ENCODE peak calls at places on chromosome 13, in eight cellular contexts. S is GM13977; Z is KG1; R is fibroblast of the conjunctiva; T is skeletal muscle cell; V is naive thymus-derived CD4-positive, alpha-beta T cell; D is astrocyte of the hippocampus; U is C1 segment of cervical spinal cord. E is an unnamed sample.

GRCh38 chr13:75901509-75901908 is 265.4 kb downstream of the LMO7 start:
- DNase-seq in S (no peak), Z (no peak), R (no peak), T (no peak), V (no peak), D (no peak), U (peak; percentile 72), E (no peak)

GRCh38 chr13:23847545-23847944 is 41.7 kb downstream of the MIPEP start:
- DNase-seq in S (no peak), Z (no peak), R (no peak), T (no peak), V (no peak), D (no peak), U (no peak), E (no peak)

GRCh38 chr13:21175656-21176194 is 627 bp downstream of the SKA3 start:
- DNase-seq in S (no peak), Z (peak; percentile 74), R (peak; percentile 21), T (peak; percentile 4), V (no peak), D (peak; percentile 23), U (peak; percentile 7), E (no peak)

GRCh38 chr13:66519259-66519658 is 710.9 kb downstream of the PCDH9 start:
- DNase-seq in S (no peak), Z (no peak), R (no peak), T (no peak), V (no peak), D (no peak), U (no peak), E (no peak)

GRCh38 chr13:70568571-70568970 is 460.3 kb upstream of the KLHL1 start:
- DNase-seq in S (peak; percentile 35), Z (peak; percentile 25), R (peak; percentile 26), T (peak; percentile 11), V (no peak), D (peak; percentile 71), U (no peak), E (no peak)

GRCh38 chr13:32047088-32047487 is 15.5 kb downstream of the FRY start:
- DNase-seq in S (no peak), Z (no peak), R (no peak), T (no peak), V (no peak), D (no peak), U (no peak), E (no peak)

GRCh38 chr13:35472308-35473008 is 4.0 kb downstream of the MAB21L1 start:
- DNase-seq in S (no peak), Z (no peak), R (no peak), T (no peak), V (no peak), D (no peak), U (peak; percentile 76), E (no peak)

GRCh38 chr13:51453308-51453958 is 597 bp upstream of the INTS6 start:
- DNase-seq in S (peak; percentile 84), Z (peak; percentile 69), R (no peak), T (no peak), V (peak; percentile 78), D (no peak), U (peak; percentile 95), E (no peak)

GRCh38 chr13:112772539-112772909 is 82.7 kb downstream of the ATP11A start:
- DNase-seq in S (no peak), Z (no peak), R (no peak), T (no peak), V (no peak), D (no peak), U (no peak), E (no peak)

GRCh38 chr13:113902536-113902935 is 38.7 kb upstream of the GAS6 start:
- DNase-seq in S (no peak), Z (no peak), R (no peak), T (no peak), V (no peak), D (no peak), U (no peak), E (no peak)

GRCh38 chr13:85590231-85590931 is 208.8 kb downstream of the SLITRK6 start:
- DNase-seq in S (no peak), Z (no peak), R (no peak), T (no peak), V (no peak), D (peak; percentile 55), U (no peak), E (no peak)

GRCh38 chr13:24076636-24077035 is 83.9 kb upstream of the SPATA13 start:
- DNase-seq in S (no peak), Z (no peak), R (no peak), T (no peak), V (no peak), D (no peak), U (no peak), E (no peak)

GRCh38 chr13:111153977-111154332 is 38.8 kb downstream of the ARHGEF7 start:
- DNase-seq in S (peak; percentile 56), Z (peak; percentile 32), R (no peak), T (peak; percentile 2), V (peak; percentile 62), D (no peak), U (peak; percentile 54), E (no peak)

GRCh38 chr13:79525458-79525857 is 44.5 kb downstream of the NDFIP2 start:
- DNase-seq in S (no peak), Z (no peak), R (no peak), T (no peak), V (no peak), D (no peak), U (no peak), E (no peak)

GRCh38 chr13:95564948-95565347 is 12.4 kb downstream of the CLDN10 start:
- DNase-seq in S (no peak), Z (no peak), R (no peak), T (peak; percentile 31), V (no peak), D (peak; percentile 53), U (no peak), E (no peak)

GRCh38 chr13:66933994-66934393 is 296.1 kb downstream of the PCDH9 start:
- DNase-seq in S (no peak), Z (no peak), R (peak; percentile 2), T (peak; percentile 67), V (no peak), D (peak; percentile 83), U (no peak), E (peak; percentile 46)

GRCh38 chr13:31860002-31860401 is 120.7 kb downstream of the RXFP2 start:
- DNase-seq in S (no peak), Z (no peak), R (no peak), T (no peak), V (no peak), D (peak; percentile 5), U (peak; percentile 75), E (no peak)

GRCh38 chr13:24274452-24274971 is 34.9 kb upstream of the C1QTNF9 start:
- DNase-seq in S (peak; percentile 74), Z (no peak), R (no peak), T (no peak), V (peak; percentile 75), D (no peak), U (no peak), E (peak; percentile 21)

GRCh38 chr13:87975035-87975434 is 303.9 kb downstream of the SLITRK5 start:
- DNase-seq in S (no peak), Z (no peak), R (no peak), T (peak; percentile 85), V (no peak), D (peak; percentile 16), U (no peak), E (no peak)

GRCh38 chr13:73677041-73677589 is 457.1 kb downstream of the KLF12 start:
- DNase-seq in S (no peak), Z (no peak), R (no peak), T (peak; percentile 30), V (no peak), D (peak; percentile 32), U (no peak), E (no peak)

GRCh38 chr13:104987621-104988020 is 1547.8 kb downstream of the EFNB2 start:
- DNase-seq in S (no peak), Z (no peak), R (no peak), T (no peak), V (no peak), D (no peak), U (no peak), E (no peak)

GRCh38 chr13:31012285-31013024 is 80.0 kb downstream of the TEX26 start:
- DNase-seq in S (no peak), Z (no peak), R (peak; percentile 14), T (no peak), V (no peak), D (peak; percentile 50), U (no peak), E (no peak)

GRCh38 chr13:109113427-109113826 is 484.0 kb downstream of the MYO16 start:
- DNase-seq in S (no peak), Z (no peak), R (no peak), T (no peak), V (no peak), D (no peak), U (no peak), E (no peak)

GRCh38 chr13:30730526-30730925 is 4.8 kb upstream of the ALOX5AP start:
- DNase-seq in S (no peak), Z (no peak), R (no peak), T (peak; percentile 43), V (no peak), D (peak; percentile 53), U (peak; percentile 39), E (no peak)

GRCh38 chr13:32209670-32210069 is 105.5 kb downstream of the ZAR1L start:
- DNase-seq in S (no peak), Z (no peak), R (no peak), T (no peak), V (no peak), D (no peak), U (no peak), E (no peak)

GRCh38 chr13:93227280-93227905 is 786 bp downstream of the GPC6 start:
- DNase-seq in S (no peak), Z (no peak), R (no peak), T (no peak), V (no peak), D (peak; percentile 86), U (no peak), E (no peak)

GRCh38 chr13:41833201-41833600 is 127.7 kb downstream of the VWA8 start:
- DNase-seq in S (no peak), Z (no peak), R (no peak), T (no peak), V (no peak), D (peak; percentile 15), U (no peak), E (no peak)